ENCODE peak calls at places on chromosome 21, in five cellular contexts. A, B, J, O and Q are unnamed samples.

GRCh38 chr21:32136546-32136945 is 142.3 kb downstream of the MIS18A start:
- DNase-seq in B (no peak), O (no peak), A (no peak), J (no peak), Q (peak; percentile 8)

GRCh38 chr21:26637346-26637745 is 64.3 kb upstream of the CYYR1 start:
- DNase-seq in O (no peak), J (no peak), B (no peak), A (no peak), Q (peak; percentile 59)

GRCh38 chr21:42115136-42115683 is 44.1 kb downstream of the UMODL1 start:
- DNase-seq in J (no peak), A (no peak), O (no peak), B (no peak), Q (no peak)

GRCh38 chr21:16427587-16428087 is 697.9 kb downstream of the USP25 start:
- DNase-seq in A (no peak), O (no peak), B (no peak), J (no peak), Q (no peak)

GRCh38 chr21:46150491-46151121 is 4.8 kb downstream of the FTCD start:
- DNase-seq in J (no peak), O (no peak), B (no peak), A (no peak), Q (no peak)

GRCh38 chr21:45267390-45267760 is 20.3 kb downstream of the POFUT2 start:
- DNase-seq in B (no peak), J (no peak), O (no peak), A (no peak), Q (no peak)

GRCh38 chr21:29201186-29201585 is 70.7 kb downstream of the MAP3K7CL start:
- DNase-seq in O (no peak), A (no peak), J (no peak), B (no peak), Q (no peak)

GRCh38 chr21:34881894-34882371 is 167.2 kb downstream of the RUNX1 start:
- DNase-seq in B (no peak), A (no peak), O (no peak), J (peak; percentile 85), Q (no peak)

GRCh38 chr21:33966324-33966949 is 50.8 kb upstream of the ATP5PO start:
- DNase-seq in A (no peak), B (no peak), J (no peak), O (no peak), Q (peak; percentile 34)

GRCh38 chr21:43723648-43724047 is 4.7 kb downstream of the PDXK start:
- DNase-seq in A (peak; percentile 45), J (no peak), O (no peak), B (no peak), Q (no peak)

GRCh38 chr21:43001316-43001715 is 27.0 kb downstream of the PKNOX1 start:
- DNase-seq in A (no peak), J (no peak), O (no peak), B (no peak), Q (no peak)

GRCh38 chr21:41632748-41633475 is 125.0 kb upstream of the TMPRSS2 start:
- DNase-seq in B (no peak), A (no peak), J (no peak), O (no peak), Q (peak; percentile 39)

GRCh38 chr21:44024257-44024656 is 12.1 kb downstream of the TRAPPC10 start:
- DNase-seq in J (no peak), B (no peak), A (no peak), O (no peak), Q (peak; percentile 20)